ENCODE peak calls at places on chromosomes 11 and 22, in seven cellular contexts. J is HCT116, G is Panc1, B is HepG2, L is SK-N-SH, F is K562, Y is H1. M is an unnamed sample.

GRCh38 chr11:128928400-128928799 is 14.3 kb downstream of the TP53AIP1 start:
- DNase-seq in G (no peak), J (no peak), L (no peak), B (no peak), F (no peak), Y (no peak), M (peak)

GRCh38 chr22:50525991-50526848 is 822 bp upstream of the SCO2 start:
- DNase-seq in B (peak), F (peak), L (peak), G (no peak), J (no peak), Y (peak), M (no peak)

GRCh38 chr22:28425211-28425610 is 254.4 kb downstream of the TTC28 start:
- DNase-seq in J (no peak), B (no peak), L (no peak), Y (no peak), G (no peak), F (no peak), M (no peak)

GRCh38 chr11:64119748-64120147 is 46.2 kb downstream of the MACROD1 start:
- DNase-seq in G (no peak), F (no peak), B (no peak), L (no peak), Y (no peak), J (no peak), M (no peak)

GRCh38 chr11:108960498-108960897 is 295.6 kb downstream of the DDX10 start:
- DNase-seq in Y (no peak), L (no peak), J (no peak), B (no peak), G (no peak), F (no peak), M (no peak)

GRCh38 chr22:32653823-32654222 is 147.7 kb upstream of the TIMP3 start:
- DNase-seq in G (no peak), L (no peak), J (no peak), Y (no peak), F (no peak), B (peak), M (no peak)

GRCh38 chr11:133835258-133836075 is 9.8 kb downstream of the SPATA19 start:
- DNase-seq in J (peak), B (peak), F (peak), L (peak), Y (peak), G (peak), M (peak)

GRCh38 chr11:69166186-69167115 is 10.7 kb downstream of the SMIM38 start:
- DNase-seq in Y (no peak), L (peak), B (peak), G (peak), J (peak), F (peak), M (peak)

GRCh38 chr11:32213223-32213622 is 122.3 kb downstream of the RCN1 start:
- DNase-seq in F (no peak), Y (no peak), J (no peak), G (no peak), L (no peak), B (no peak), M (no peak)

GRCh38 chr11:124518900-124519541 is 24.4 kb downstream of the OR8B12 start:
- DNase-seq in B (no peak), L (no peak), F (no peak), Y (no peak), G (no peak), J (no peak), M (no peak)

DNA sequence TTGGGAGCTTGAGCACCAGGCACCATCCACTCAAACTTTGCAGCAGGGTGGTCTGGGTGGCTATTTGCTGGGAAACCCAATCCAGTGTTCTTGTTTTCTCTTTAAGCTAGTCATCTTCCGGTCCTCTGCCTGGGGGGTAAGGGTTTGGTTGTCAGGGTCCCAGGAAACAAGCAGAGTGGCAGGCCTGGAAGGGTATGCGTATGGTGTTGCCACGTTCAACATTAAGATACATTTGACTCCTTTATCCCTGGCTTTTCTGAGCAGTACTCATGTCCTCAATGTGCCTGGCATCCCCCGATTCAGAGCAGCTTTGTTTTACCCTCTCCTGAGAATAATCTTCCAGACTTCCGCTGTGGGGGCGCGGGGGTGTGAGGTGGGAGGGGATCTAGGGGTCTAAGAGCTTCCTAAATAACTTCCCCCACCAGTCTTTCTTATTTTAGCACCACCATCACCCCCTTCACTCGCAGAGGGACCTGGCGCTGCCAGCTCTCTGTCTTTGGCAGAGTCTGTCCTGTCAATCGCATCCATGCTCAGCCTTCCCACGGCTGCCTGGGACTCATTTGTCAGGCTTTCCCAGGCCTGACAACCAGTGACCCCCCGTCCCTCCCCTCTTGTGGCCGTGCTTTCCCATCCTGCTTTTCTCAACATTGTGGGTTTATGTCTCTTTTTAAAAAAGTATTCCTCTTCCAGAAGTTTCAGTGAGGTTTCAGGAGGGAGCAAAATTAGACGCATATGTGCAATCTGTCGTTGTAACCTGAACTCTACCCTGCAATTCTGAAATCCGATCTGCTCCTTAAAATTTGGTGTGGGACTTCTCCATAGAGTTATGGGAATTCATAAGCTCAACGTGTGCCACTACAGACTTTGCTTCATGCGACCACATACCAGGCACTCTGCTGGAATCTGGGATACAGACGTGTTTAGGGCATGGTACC is 27.0 kb upstream of the RBFOX2 start:
- DNase-seq in Y (no peak), J (no peak), B (no peak), L (no peak), F (no peak), G (no peak), M (no peak)
- TF ChIP-seq SIN3A in Y (no peak), J (no peak), B (no peak), L (no peak), F (no peak), G (no peak), M (no peak)

GRCh38 chr11:118046051-118046963 is 30.6 kb upstream of the TMPRSS4 start:
- DNase-seq in L (no peak), Y (no peak), B (no peak), F (no peak), J (no peak), G (no peak), M (peak)
- TF ChIP-seq SIN3A in L (no peak), Y (no peak), B (no peak), F (no peak), J (no peak), G (no peak), M (no peak)

DNA sequence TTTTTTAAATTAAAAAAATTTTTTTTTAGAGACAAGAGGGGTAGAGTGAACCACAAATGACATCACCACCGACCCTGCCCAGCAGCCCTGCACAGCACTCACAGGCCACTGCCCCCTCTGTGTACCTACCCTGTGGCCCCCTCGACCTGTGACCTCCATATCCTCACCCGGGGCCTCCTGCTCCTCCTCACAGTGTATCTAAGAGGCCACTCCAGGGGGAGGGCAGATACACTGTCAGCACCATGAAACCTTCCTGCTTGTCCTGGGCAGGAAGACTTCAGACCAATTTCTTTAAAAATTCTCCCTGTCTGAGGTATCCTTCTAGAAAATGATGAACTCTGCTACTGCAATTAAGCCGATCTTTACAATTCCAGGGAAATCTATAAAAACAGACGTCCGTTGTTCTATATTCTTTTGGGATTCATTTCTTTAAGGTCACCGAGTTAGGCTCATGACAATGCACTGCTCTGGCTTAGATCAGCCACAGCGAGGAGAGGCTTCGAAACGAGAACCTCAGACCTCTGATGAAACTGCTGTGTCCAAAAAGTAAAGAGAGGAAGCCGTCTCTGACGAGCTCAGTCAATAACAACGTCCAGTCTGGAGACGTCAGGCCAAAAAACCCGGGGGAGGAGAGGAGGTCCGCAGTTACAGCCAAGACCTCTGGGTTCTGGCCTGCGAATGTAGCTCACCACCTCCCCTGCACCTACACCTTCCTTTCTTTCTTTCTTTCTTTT is 17.5 kb downstream of the NFAM1 start:
- DNase-seq in B (no peak), L (no peak), Y (no peak), G (no peak), J (no peak), F (peak), M (no peak)
- TF ChIP-seq SIN3A in B (no peak), L (no peak), Y (no peak), G (no peak), J (no peak), F (no peak), M (no peak)

GRCh38 chr11:14977481-14977880 is 5.3 kb upstream of the CALCA start:
- DNase-seq in B (no peak), F (no peak), L (no peak), G (no peak), J (no peak), Y (no peak), M (no peak)

GRCh38 chr11:14972581-14973490 is 685 bp upstream of the CALCA start:
- DNase-seq in F (no peak), Y (no peak), G (no peak), B (no peak), J (no peak), L (peak), M (no peak)

GRCh38 chr11:14973621-14974020 is 1.5 kb upstream of the CALCA start:
- DNase-seq in B (no peak), L (peak), Y (peak), F (no peak), J (no peak), G (no peak), M (no peak)

GRCh38 chr11:14974021-14974698 is 2.0 kb upstream of the CALCA start:
- DNase-seq in B (no peak), G (no peak), F (no peak), L (peak), J (no peak), Y (peak), M (no peak)

DNA sequence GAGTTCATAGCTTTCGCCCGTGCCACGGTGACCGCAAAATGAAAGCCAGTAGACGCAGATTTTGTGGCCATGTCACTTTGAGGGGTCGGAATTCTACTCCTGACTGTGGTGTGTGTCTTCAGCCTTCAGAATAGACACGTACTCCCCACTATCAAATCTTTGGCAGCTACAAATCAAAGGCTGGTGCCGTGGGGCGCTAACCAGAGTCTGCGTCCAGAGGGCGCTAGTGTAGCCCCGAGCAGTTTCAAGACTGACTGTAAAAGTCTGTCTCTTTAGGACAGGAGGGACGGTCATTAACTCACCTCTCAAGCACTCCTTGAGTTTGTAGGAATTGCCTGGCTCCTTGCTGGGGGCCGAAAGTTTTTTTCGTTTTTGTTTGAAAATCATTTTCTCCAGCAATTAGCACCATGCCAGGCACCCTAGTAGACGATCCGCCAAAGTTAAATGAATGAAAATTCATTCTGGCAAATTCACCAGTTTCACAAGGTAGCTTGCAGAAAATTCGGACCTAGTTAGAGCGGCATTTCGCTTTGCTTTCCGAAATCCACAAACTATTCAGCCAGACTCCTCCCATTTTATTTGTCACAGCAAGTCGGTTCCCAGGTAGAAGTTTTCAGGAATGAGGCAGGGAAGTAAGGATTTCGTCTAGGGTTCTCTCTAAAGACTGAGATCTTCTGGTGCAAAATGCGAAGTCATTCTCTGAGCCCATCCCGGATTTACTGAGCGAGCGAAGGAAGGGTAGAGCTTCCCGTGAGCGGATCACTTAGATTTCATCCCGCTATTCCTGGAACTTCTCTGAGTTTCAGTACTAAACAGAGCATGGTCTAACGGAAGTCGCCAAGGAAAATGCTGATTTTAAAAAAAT is 2.8 kb upstream of the CALCA start:
- DNase-seq in Y (peak), J (peak), G (peak), L (peak), B (peak), F (peak), M (no peak)
- TF ChIP-seq SIN3A in Y (no peak), J (no peak), G (no peak), L (no peak), B (no peak), F (no peak), M (no peak)